ENCODE peak calls at places on chromosomes 12 and 14, in four cellular contexts. R is activated CD8-positive, alpha-beta memory T cell treated with anti-CD3 and anti-CD28 coated beads, Interleukin-2, amount 50 U/mL, for 4 hours; Y is fibroblast of mammary gland; N is EL. U is an unnamed sample.

GRCh38 chr12:113933201-113933786 is 32.8 kb downstream of the RBM19 start:
- DNase-seq in R (no peak), Y (peak; percentile 89), N (peak; percentile 16), U (peak; percentile 62)

GRCh38 chr12:45388545-45388944 is 172.7 kb downstream of the ANO6 start:
- DNase-seq in R (no peak), Y (peak; percentile 60), N (peak; percentile 43), U (peak; percentile 77)

GRCh38 chr12:71397433-71397954 is 42.1 kb upstream of the LGR5 start:
- DNase-seq in R (no peak), Y (peak; percentile 11), N (peak; percentile 78), U (peak; percentile 52)

GRCh38 chr14:20578784-20579502 is 8.9 kb downstream of the RNASE11 start:
- DNase-seq in R (no peak), Y (no peak), N (no peak), U (no peak)

GRCh38 chr12:12331896-12332295 is 18.1 kb downstream of the MANSC1 start:
- DNase-seq in R (no peak), Y (no peak), N (no peak), U (no peak)

GRCh38 chr14:73743431-73743931 is 29.3 kb upstream of the PNMA1 start:
- DNase-seq in R (peak; percentile 44), Y (no peak), N (no peak), U (no peak)

GRCh38 chr12:98470469-98471082 is 44.8 kb upstream of the TMPO start:
- DNase-seq in R (no peak), Y (peak; percentile 41), N (no peak), U (no peak)

GRCh38 chr12:109268896-109269295 is 40.2 kb downstream of the FOXN4 start:
- DNase-seq in R (no peak), Y (no peak), N (no peak), U (no peak)